ENCODE peak calls at places on chromosomes 16 and 17, in five cellular contexts. Q, O, H, B and V are unnamed samples.

GRCh38 chr17:53909802-53910201 is 87.1 kb downstream of the KIF2B start:
- DNase-seq in Q (no peak), H (no peak), B (no peak), O (no peak), V (no peak)

GRCh38 chr17:29747660-29748059 is 124.9 kb upstream of the CORO6 start:
- DNase-seq in B (no peak), H (no peak), O (no peak), Q (no peak), V (no peak)

GRCh38 chr16:75306102-75306762 is 54.8 kb upstream of the BCAR1 start:
- DNase-seq in H (no peak), O (peak), B (peak), Q (peak), V (no peak)

GRCh38 chr16:49608801-49609200 is 235.2 kb downstream of the C16orf78 start:
- DNase-seq in B (no peak), O (no peak), H (no peak), Q (no peak), V (no peak)

GRCh38 chr17:3594056-3594810 is 15.0 kb downstream of the TRPV1 start:
- DNase-seq in O (no peak), B (no peak), H (no peak), Q (no peak), V (no peak)

GRCh38 chr16:1287982-1288670 is 21.3 kb upstream of the UBE2I start:
- DNase-seq in H (no peak), Q (no peak), O (no peak), B (no peak), V (no peak)

GRCh38 chr17:441155-441950 is 88.7 kb upstream of the RPH3AL start:
- DNase-seq in H (no peak), B (no peak), Q (no peak), O (no peak), V (no peak)

GRCh38 chr16:48317614-48318013 is 67.6 kb downstream of the SIAH1 start:
- DNase-seq in B (no peak), O (no peak), Q (no peak), H (no peak), V (no peak)

GRCh38 chr17:13337864-13338371 is 263.8 kb downstream of the HS3ST3A1 start:
- DNase-seq in B (peak), O (no peak), H (peak), Q (no peak), V (peak)

GRCh38 chr16:17350212-17350611 is 120.5 kb downstream of the XYLT1 start:
- DNase-seq in O (no peak), H (no peak), Q (no peak), B (no peak), V (no peak)

GRCh38 chr16:85652431-85653221 is 36.1 kb downstream of the GINS2 start:
- DNase-seq in B (no peak), O (peak), H (peak), Q (peak), V (no peak)

GRCh38 chr17:72125742-72126141 is 4.9 kb downstream of the SOX9 start:
- DNase-seq in Q (no peak), O (no peak), B (no peak), H (no peak), V (no peak)
- TF ChIP-seq POLR2A in Q (no peak), O (no peak), B (no peak), H (no peak), V (no peak)

GRCh38 chr16:31476305-31477219 is 4.6 kb downstream of the TGFB1I1 start:
- DNase-seq in O (peak), H (peak), Q (peak), B (peak), V (peak)
- TF ChIP-seq POLR2AphosphoS5 in O (peak), H (peak), Q (peak), B (peak), V (no peak)

GRCh38 chr17:82007228-82007494 is 15.5 kb downstream of the CENPX start:
- DNase-seq in Q (no peak), B (no peak), H (no peak), O (no peak), V (no peak)

GRCh38 chr17:82009413-82009812 is 13.3 kb downstream of the CENPX start:
- DNase-seq in O (no peak), Q (no peak), H (no peak), B (no peak), V (no peak)

GRCh38 chr17:82008941-82009405 is 13.7 kb downstream of the CENPX start:
- DNase-seq in H (no peak), O (no peak), B (no peak), Q (no peak), V (no peak)

GRCh38 chr17:82007495-82008257 is 15.0 kb downstream of the CENPX start:
- DNase-seq in H (no peak), O (no peak), Q (no peak), B (no peak), V (no peak)

GRCh38 chr17:82008258-82008940 is 14.3 kb downstream of the CENPX start:
- DNase-seq in H (no peak), Q (no peak), B (no peak), O (no peak), V (no peak)
- TF ChIP-seq POLR2A in H (no peak), Q (no peak), B (no peak), O (no peak), V (no peak)

GRCh38 chr17:81410852-81411251 is 15.6 kb downstream of the BAHCC1 start:
- DNase-seq in Q (no peak), H (no peak), B (no peak), O (no peak), V (no peak)

GRCh38 chr17:81411305-81411704 is 16.0 kb downstream of the BAHCC1 start:
- DNase-seq in B (no peak), O (no peak), Q (no peak), H (no peak), V (no peak)

GRCh38 chr17:81413497-81414135 is 18.4 kb downstream of the BAHCC1 start:
- DNase-seq in B (no peak), O (no peak), Q (no peak), H (no peak), V (no peak)

GRCh38 chr17:81414751-81415516 is 19.7 kb downstream of the BAHCC1 start:
- DNase-seq in H (no peak), B (no peak), Q (no peak), O (no peak), V (no peak)

DNA sequence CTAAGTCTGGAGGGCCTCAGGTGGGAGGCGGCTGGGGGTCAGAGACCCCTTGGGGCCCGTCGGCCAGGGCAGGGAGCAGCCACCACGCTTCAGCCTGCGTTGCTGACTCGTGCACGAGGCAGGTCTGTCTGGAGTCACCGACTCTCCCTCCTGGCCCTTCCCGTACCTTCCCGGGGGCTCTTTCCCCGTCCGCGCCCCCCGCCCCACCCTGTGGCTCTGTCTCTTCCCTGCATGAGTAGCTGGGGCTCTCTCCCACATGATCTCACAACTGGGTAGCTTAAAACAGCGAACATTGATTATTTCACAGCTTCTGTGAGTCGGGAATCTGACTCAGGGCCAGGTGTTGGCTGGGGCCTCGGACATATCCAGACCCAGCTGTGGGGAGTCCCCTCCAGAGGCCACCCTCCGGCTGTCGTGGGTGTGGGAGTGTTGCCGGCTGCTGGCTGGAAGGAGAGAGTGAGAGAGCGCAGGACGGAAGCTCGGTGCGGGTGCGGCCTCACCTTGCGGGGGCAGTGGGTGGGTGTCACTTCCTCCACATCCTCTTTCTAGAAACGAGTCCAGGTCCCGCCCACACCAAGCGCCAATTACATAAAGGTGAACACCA is 17.3 kb downstream of the BAHCC1 start:
- DNase-seq in O (no peak), H (peak), Q (no peak), B (no peak), V (peak)
- TF ChIP-seq POLR2AphosphoS5 in O (no peak), H (peak), Q (peak), B (no peak), V (no peak)

GRCh38 chr17:76354317-76354729 is 607 bp upstream of the PRPSAP1 start:
- DNase-seq in B (no peak), O (no peak), H (no peak), Q (no peak), V (no peak)

GRCh38 chr17:76354747-76355310 is 1.1 kb upstream of the PRPSAP1 start:
- DNase-seq in O (no peak), Q (no peak), H (peak), B (no peak), V (no peak)

GRCh38 chr17:76353004-76353598 is 615 bp downstream of the PRPSAP1 start:
- DNase-seq in O (peak), Q (peak), H (peak), B (peak), V (peak)

GRCh38 chr17:76351526-76352071 is 2.1 kb downstream of the PRPSAP1 start:
- DNase-seq in B (no peak), H (no peak), O (no peak), Q (no peak), V (no peak)

DNA sequence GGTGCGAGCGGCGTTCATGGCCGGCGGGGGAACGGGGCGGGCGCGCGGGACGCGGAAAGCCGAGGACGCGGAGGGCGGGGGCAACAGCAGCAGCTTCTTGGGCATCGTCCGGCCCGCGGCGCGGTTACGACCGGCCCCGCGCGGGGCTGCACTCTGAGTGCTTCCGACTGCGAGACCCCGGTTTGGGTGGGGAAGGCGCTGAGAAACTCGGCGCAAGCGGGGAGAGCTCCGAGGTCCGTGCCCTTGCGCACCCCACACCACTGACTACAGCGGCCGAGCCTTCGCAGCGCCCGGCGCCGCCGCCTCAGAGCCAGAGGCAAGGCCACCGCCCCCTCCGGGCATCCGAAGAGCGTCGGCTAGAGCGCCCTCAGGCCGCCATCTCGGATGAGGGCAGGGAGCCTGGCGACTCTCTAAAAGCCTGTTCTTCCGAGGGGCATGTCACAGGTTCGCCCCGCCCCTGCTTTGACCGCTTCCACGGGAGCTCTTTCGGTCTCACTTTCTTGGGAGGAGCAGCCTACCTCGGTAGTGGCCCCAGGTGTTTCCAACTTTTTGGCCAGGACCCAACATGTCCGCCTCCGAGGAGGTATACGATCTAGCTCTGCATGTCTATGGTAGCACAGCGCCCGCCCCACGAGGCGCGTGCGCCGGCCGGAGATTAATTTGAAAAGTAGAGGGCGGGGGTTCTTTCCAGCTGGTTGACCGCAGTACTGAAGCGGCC is at the start of gene PRPSAP1:
- DNase-seq in O (peak), H (peak), B (peak), Q (peak), V (peak)
- TF ChIP-seq POLR2A in O (peak), H (peak), B (peak), Q (no peak), V (peak)

GRCh38 chr17:77428020-77428781 is 287.4 kb downstream of the SEC14L1 start:
- DNase-seq in Q (no peak), B (no peak), O (peak), H (no peak), V (no peak)
- TF ChIP-seq POLR2AphosphoS5 in Q (no peak), B (no peak), O (no peak), H (no peak), V (no peak)

DNA sequence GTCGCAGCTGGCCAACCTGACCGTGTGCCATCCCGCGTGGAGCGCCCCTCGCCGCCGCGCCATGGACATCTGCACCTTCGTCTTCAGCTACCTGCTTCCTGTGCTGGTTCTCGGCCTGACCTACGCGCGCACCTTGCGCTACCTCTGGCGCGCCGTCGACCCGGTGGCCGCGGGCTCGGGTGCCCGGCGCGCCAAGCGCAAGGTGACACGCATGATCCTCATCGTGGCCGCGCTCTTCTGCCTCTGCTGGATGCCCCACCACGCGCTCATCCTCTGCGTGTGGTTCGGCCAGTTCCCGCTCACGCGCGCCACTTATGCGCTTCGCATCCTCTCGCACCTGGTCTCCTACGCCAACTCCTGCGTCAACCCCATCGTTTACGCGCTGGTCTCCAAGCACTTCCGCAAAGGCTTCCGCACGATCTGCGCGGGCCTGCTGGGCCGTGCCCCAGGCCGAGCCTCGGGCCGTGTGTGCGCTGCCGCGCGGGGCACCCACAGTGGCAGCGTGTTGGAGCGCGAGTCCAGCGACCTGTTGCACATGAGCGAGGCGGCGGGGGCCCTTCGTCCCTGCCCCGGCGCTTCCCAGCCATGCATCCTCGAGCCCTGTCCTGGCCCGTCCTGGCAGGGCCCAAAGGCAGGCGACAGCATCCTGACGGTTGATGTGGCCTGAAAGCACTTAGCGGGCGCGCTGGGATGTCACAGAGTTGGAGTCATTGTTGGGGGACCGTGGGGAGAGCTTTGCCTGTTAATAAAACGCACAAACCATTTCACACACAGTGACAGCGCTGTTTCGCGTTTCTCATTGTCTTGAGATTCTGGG is 2.0 kb upstream of the ZACN start:
- DNase-seq in O (no peak), H (no peak), Q (no peak), B (no peak), V (peak)
- TF ChIP-seq POLR2A in O (no peak), H (no peak), Q (no peak), B (no peak), V (no peak)